ENCODE peak calls at places on chromosome X, in six cellular contexts. S is astrocyte, M is GM23248, D is neural progenitor cell, E is endothelial cell of umbilical vein, I is HCT116. K is an unnamed sample.

GRCh38 chrX:28124416-28124815 is 143.2 kb upstream of the DCAF8L1 start:
- DNase-seq in I (no peak), M (no peak), S (no peak), D (no peak), E (no peak), K (no peak)

GRCh38 chrX:104707572-104707971 is 141.6 kb downstream of the IL1RAPL2 start:
- DNase-seq in I (no peak), M (no peak), E (no peak), S (no peak), D (no peak), K (peak)

GRCh38 chrX:39497717-39498265 is 600.0 kb downstream of the BCOR start:
- DNase-seq in D (no peak), I (no peak), E (no peak), S (no peak), M (no peak), K (no peak)

GRCh38 chrX:153878969-153879653 is 6.9 kb downstream of the L1CAM start:
- DNase-seq in I (no peak), E (no peak), S (no peak), D (peak), M (no peak), K (no peak)

GRCh38 chrX:140672840-140673731 is 36.5 kb upstream of the LINC00632 start:
- DNase-seq in D (no peak), M (no peak), E (no peak), S (no peak), I (no peak), K (no peak)

GRCh38 chrX:53022381-53022780 is 26.2 kb upstream of the GPR173 start:
- DNase-seq in D (no peak), E (no peak), I (no peak), S (no peak), M (no peak), K (no peak)

GRCh38 chrX:489805-490204 is 103.1 kb upstream of the PPP2R3B start:
- DNase-seq in E (no peak), I (no peak), M (no peak), S (no peak), D (no peak), K (no peak)

GRCh38 chrX:96721398-96721797 is 36.8 kb downstream of the DIAPH2 start:
- DNase-seq in S (no peak), M (no peak), E (no peak), D (no peak), I (no peak), K (no peak)

GRCh38 chrX:95218964-95219363 is 1465.7 kb upstream of the DIAPH2 start:
- DNase-seq in E (no peak), S (no peak), I (no peak), D (peak), M (no peak), K (no peak)

GRCh38 chrX:4710618-4711433 is 997.4 kb upstream of the PRKX start:
- DNase-seq in E (no peak), D (peak), S (peak), I (no peak), M (no peak), K (peak)

GRCh38 chrX:21905209-21905735 is 35.2 kb upstream of the SMS start:
- DNase-seq in E (no peak), M (no peak), S (no peak), D (peak), I (no peak), K (no peak)

GRCh38 chrX:103629295-103630170 is 758 bp downstream of the TCEAL1 start:
- DNase-seq in D (peak), E (peak), I (no peak), M (peak), S (peak), K (peak)

GRCh38 chrX:9785944-9786741 is at the start of gene SHROOM2:
- DNase-seq in S (no peak), M (peak), I (no peak), D (peak), E (no peak), K (no peak)

GRCh38 chrX:22365460-22365859 is 92.7 kb downstream of the CBLL2 start:
- DNase-seq in I (peak), E (peak), S (peak), M (peak), D (no peak), K (peak)

GRCh38 chrX:3711331-3711917 is 2.0 kb downstream of the PRKX start:
- DNase-seq in I (no peak), S (no peak), E (no peak), M (no peak), D (no peak), K (no peak)

GRCh38 chrX:67384403-67384802 is 159.4 kb upstream of the AR start:
- DNase-seq in E (no peak), M (no peak), S (no peak), I (no peak), D (peak), K (no peak)

GRCh38 chrX:105120460-105120859 is 100.0 kb downstream of the TEX13A start:
- DNase-seq in D (no peak), E (no peak), S (no peak), I (no peak), M (no peak), K (no peak)

GRCh38 chrX:19650996-19651395 is 135.7 kb upstream of the MAP3K15 start:
- DNase-seq in S (no peak), E (no peak), M (no peak), I (no peak), D (no peak), K (no peak)

GRCh38 chrX:13752141-13752540 is 17.6 kb downstream of the OFD1 start:
- DNase-seq in S (no peak), I (no peak), D (no peak), E (no peak), M (no peak), K (no peak)

GRCh38 chrX:152810403-152810802 is 20.2 kb downstream of the CETN2 start:
- DNase-seq in I (no peak), D (peak), E (no peak), M (peak), S (no peak), K (no peak)

GRCh38 chrX:130086414-130087207 is 23.7 kb downstream of the ELF4 start:
- DNase-seq in D (no peak), I (no peak), E (no peak), M (no peak), S (no peak), K (no peak)

GRCh38 chrX:33086886-33087285 is 124.5 kb downstream of the DMD start:
- DNase-seq in E (no peak), D (peak), S (no peak), M (no peak), I (no peak), K (no peak)

GRCh38 chrX:48971325-48972213 is at the start of gene KCND1:
- DNase-seq in M (peak), S (peak), E (peak), D (peak), I (no peak), K (peak)

GRCh38 chrX:29528281-29528680 is 687.1 kb upstream of the MAGEB2 start:
- DNase-seq in D (no peak), S (no peak), E (no peak), M (no peak), I (no peak), K (no peak)

GRCh38 chrX:154840856-154841255 is 6.4 kb upstream of the SMIM9 start:
- DNase-seq in E (peak), M (peak), S (peak), D (no peak), I (peak), K (peak)

GRCh38 chrX:150643271-150643670 is 49.9 kb upstream of the MTMR1 start:
- DNase-seq in E (peak), D (no peak), S (no peak), M (peak), I (no peak), K (peak)

GRCh38 chrX:6778547-6779231 is 243.8 kb upstream of the VCX3A start:
- DNase-seq in D (peak), E (no peak), S (no peak), I (no peak), M (no peak), K (no peak)

GRCh38 chrX:118228456-118228855 is 111.8 kb upstream of the KLHL13 start:
- DNase-seq in E (peak), M (no peak), D (no peak), S (no peak), I (no peak), K (no peak)
- H3K9ac ChIP-seq in E (no peak), M (no peak), D (no peak), S (no peak), I (no peak), K (no peak)

DNA sequence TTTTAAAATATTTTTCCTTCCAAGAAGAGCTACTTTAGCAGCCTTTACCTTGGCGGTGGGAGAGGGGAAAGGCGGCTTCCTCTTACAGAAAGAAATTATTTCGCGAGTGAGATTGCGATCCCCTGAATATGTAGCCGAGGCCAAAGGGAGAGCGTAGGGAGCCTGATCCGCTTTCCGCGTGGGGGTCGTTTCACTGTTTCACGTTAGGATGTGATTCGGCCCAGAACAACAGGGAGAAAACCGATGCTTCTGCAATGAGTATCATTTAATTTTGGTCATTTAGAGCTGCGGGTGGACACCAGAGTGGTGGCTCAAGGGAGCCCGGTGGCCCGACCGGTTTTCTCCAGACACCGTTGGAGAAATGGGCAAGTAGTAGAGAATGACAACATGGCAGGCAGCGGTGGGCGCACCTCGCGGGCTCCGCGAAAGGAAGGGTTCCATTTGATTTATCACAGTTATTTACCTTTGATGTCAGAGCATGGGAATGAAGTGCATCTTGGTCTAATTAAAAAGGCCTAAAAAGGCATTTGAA is 1.8 kb upstream of the PCDH19 start:
- DNase-seq in E (no peak), I (no peak), S (no peak), D (no peak), M (no peak), K (no peak)
- TF ChIP-seq EZH2 in E (no peak), I (no peak), S (no peak), D (no peak), M (peak), K (peak)

GRCh38 chrX:110402855-110403230 is 44.2 kb downstream of the RTL9 start:
- DNase-seq in D (no peak), I (no peak), S (no peak), E (no peak), M (no peak), K (no peak)
- H3K9ac ChIP-seq in D (no peak), I (no peak), S (peak), E (no peak), M (peak), K (no peak)

GRCh38 chrX:79263550-79263949 is 103.6 kb downstream of the ITM2A start:
- DNase-seq in D (no peak), E (no peak), I (no peak), M (no peak), S (no peak), K (no peak)
- TF ChIP-seq EZH2 in D (no peak), E (no peak), I (no peak), M (no peak), S (no peak), K (no peak)

DNA sequence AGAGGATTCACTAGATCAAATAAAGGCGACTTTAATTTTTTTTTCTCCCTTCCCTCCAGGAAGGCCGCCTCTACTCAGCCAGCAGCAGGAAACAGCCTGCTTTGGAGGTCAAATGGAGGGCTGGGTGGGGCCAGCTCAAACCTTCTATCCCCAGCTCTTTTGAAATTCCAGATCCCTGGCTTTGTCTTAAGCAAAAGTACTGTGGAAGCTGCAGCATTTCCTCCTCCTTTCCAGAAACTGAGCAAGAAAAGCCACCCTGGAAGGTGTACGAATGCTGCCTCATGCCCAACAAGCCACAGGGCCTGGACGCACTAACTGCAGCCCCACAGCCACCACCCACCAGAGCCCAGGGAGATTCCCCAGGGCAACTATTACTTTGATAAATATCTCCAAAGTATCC is 55.1 kb upstream of the ZCCHC13 start:
- DNase-seq in M (peak), D (peak), S (no peak), E (peak), I (no peak), K (peak)
- H3K9ac ChIP-seq in M (no peak), D (no peak), S (no peak), E (peak), I (peak), K (no peak)

GRCh38 chrX:72306851-72307645 is 1.3 kb upstream of the CITED1 start:
- DNase-seq in D (peak), M (peak), E (peak), I (peak), S (peak), K (peak)
- TF ChIP-seq EZH2 in D (no peak), M (no peak), E (peak), I (no peak), S (peak), K (peak)

GRCh38 chrX:134670241-134670811 is 12.1 kb upstream of the PLAC1 start:
- DNase-seq in I (no peak), E (peak), M (peak), S (peak), D (peak), K (peak)
- H3K9ac ChIP-seq in I (no peak), E (peak), M (peak), S (peak), D (no peak), K (no peak)

GRCh38 chrX:25003066-25003849 is 12.5 kb downstream of the ARX start:
- DNase-seq in I (no peak), M (no peak), E (no peak), S (no peak), D (peak), K (no peak)
- TF ChIP-seq EZH2 in I (no peak), M (no peak), E (no peak), S (no peak), D (peak), K (peak)

K was measured in fibroblast of lung.